ENCODE peak calls at places on chromosomes 3 and 15, in ten cellular contexts. K, B, V, N, S, G, I, F, Y and D are unnamed samples.

GRCh38 chr15:80693682-80694623 is 1.2 kb upstream of the ABHD17C start:
- DNase-seq in K (no peak), B (no peak), V (no peak), N (no peak), S (no peak), G (no peak), I (no peak), F (no peak), Y (no peak), D (no peak)

GRCh38 chr3:86594838-86595237 is 396.1 kb downstream of the VGLL3 start:
- DNase-seq in K (no peak), B (no peak), V (no peak), N (no peak), S (no peak), G (no peak), I (no peak), F (no peak), Y (no peak), D (no peak)

GRCh38 chr3:118936811-118937210 is 97.8 kb downstream of the IGSF11 start:
- DNase-seq in K (no peak), B (no peak), V (no peak), N (no peak), S (no peak), G (no peak), I (no peak), F (no peak), Y (no peak), D (no peak)

GRCh38 chr3:110016235-110016634 is 678.9 kb upstream of the DPPA4 start:
- DNase-seq in K (no peak), B (no peak), V (no peak), N (no peak), S (no peak), G (peak; percentile 30), I (no peak), F (no peak), Y (no peak), D (no peak)

GRCh38 chr3:30664449-30664848 is 58.0 kb downstream of the TGFBR2 start:
- DNase-seq in K (no peak), B (no peak), V (no peak), N (no peak), S (no peak), G (no peak), I (no peak), F (no peak), Y (no peak), D (no peak)

GRCh38 chr3:28835751-28836150 is 445.1 kb upstream of the RBMS3 start:
- DNase-seq in K (no peak), B (no peak), V (peak; percentile 46), N (no peak), S (no peak), G (no peak), I (no peak), F (no peak), Y (no peak), D (no peak)

GRCh38 chr3:106299300-106300098 is 430.7 kb upstream of the CBLB start:
- DNase-seq in K (no peak), B (no peak), V (no peak), N (no peak), S (peak; percentile 82), G (peak; percentile 55), I (peak; percentile 15), F (no peak), Y (no peak), D (no peak)

GRCh38 chr15:101309436-101310162 is 14.6 kb upstream of the SNRPA1 start:
- DNase-seq in K (no peak), B (no peak), V (no peak), N (no peak), S (no peak), G (no peak), I (no peak), F (peak; percentile 59), Y (no peak), D (peak; percentile 79)

GRCh38 chr3:58999134-58999778 is 50.6 kb downstream of the CFAP20DC start:
- DNase-seq in K (no peak), B (no peak), V (no peak), N (no peak), S (no peak), G (peak; percentile 46), I (no peak), F (no peak), Y (no peak), D (no peak)

GRCh38 chr15:56074866-56075265 is 81.5 kb upstream of the NEDD4 start:
- DNase-seq in K (no peak), B (no peak), V (no peak), N (no peak), S (no peak), G (no peak), I (no peak), F (no peak), Y (no peak), D (no peak)

GRCh38 chr15:41154412-41154811 is 38.3 kb upstream of the INO80 start:
- DNase-seq in K (no peak), B (no peak), V (no peak), N (peak; percentile 4), S (no peak), G (no peak), I (no peak), F (no peak), Y (no peak), D (no peak)